ENCODE peak calls at places on chromosomes 7 and 10, in ten cellular contexts. F, B, G, N, M, Q, W, Z, O and K are unnamed samples.

GRCh38 chr10:111962951-111963350 is 220.6 kb downstream of the GPAM start:
- DNase-seq in M (no peak), W (no peak), G (no peak), Z (no peak), Q (no peak), B (no peak), N (no peak), O (no peak), F (no peak), K (no peak)

GRCh38 chr7:150986099-150986512 is 4.7 kb upstream of the NOS3 start:
- DNase-seq in Z (no peak), F (peak; percentile 58), N (no peak), M (peak; percentile 48), W (no peak), B (peak; percentile 64), G (no peak), O (no peak), Q (peak; percentile 92), K (peak; percentile 53)

GRCh38 chr10:31582365-31583052 is 263.5 kb downstream of the ZEB1 start:
- DNase-seq in B (peak; percentile 48), G (peak; percentile 19), N (no peak), M (peak; percentile 47), O (no peak), F (no peak), Z (peak; percentile 66), Q (no peak), W (no peak), K (no peak)

GRCh38 chr10:74437822-74438221 is 286.8 kb downstream of the ADK start:
- DNase-seq in N (no peak), Q (no peak), W (no peak), B (peak; percentile 31), F (no peak), Z (no peak), M (peak; percentile 77), G (peak; percentile 8), O (no peak), K (no peak)

GRCh38 chr7:75776295-75776971 is 4.4 kb upstream of the CCL26 start:
- DNase-seq in G (no peak), N (no peak), Q (no peak), Z (no peak), F (no peak), W (no peak), B (peak; percentile 59), O (peak; percentile 55), M (peak; percentile 89), K (no peak)

GRCh38 chr7:154698726-154699291 is 304.1 kb downstream of the PAXIP1 start:
- DNase-seq in Z (no peak), M (no peak), B (peak; percentile 14), Q (no peak), F (no peak), G (no peak), W (peak; percentile 31), O (no peak), N (no peak), K (no peak)

GRCh38 chr10:26879744-26880143 is 19.0 kb upstream of the ABI1 start:
- DNase-seq in Q (no peak), W (no peak), O (no peak), N (peak; percentile 60), B (peak; percentile 21), M (no peak), G (no peak), F (peak; percentile 61), Z (no peak), K (no peak)

GRCh38 chr7:139727151-139727705 is 50.6 kb downstream of the HIPK2 start:
- DNase-seq in O (no peak), M (peak; percentile 69), G (no peak), N (no peak), Z (no peak), B (no peak), F (no peak), W (no peak), Q (peak; percentile 59), K (no peak)

GRCh38 chr7:1509226-1509625 is 5.0 kb upstream of the INTS1 start:
- DNase-seq in G (no peak), Q (no peak), Z (no peak), F (no peak), W (no peak), N (no peak), O (no peak), M (no peak), B (no peak), K (no peak)

GRCh38 chr7:1508277-1508758 is 4.1 kb upstream of the INTS1 start:
- DNase-seq in F (no peak), M (no peak), Z (no peak), O (no peak), W (no peak), B (no peak), N (no peak), G (no peak), Q (no peak), K (no peak)

GRCh38 chr7:1511829-1512422 is 7.7 kb upstream of the INTS1 start:
- DNase-seq in G (no peak), W (no peak), Q (no peak), O (no peak), Z (no peak), B (no peak), M (no peak), F (no peak), N (no peak), K (no peak)

GRCh38 chr7:1512781-1513656 is 8.8 kb upstream of the INTS1 start:
- DNase-seq in O (no peak), F (peak; percentile 38), Z (peak; percentile 78), W (no peak), N (peak; percentile 90), B (peak; percentile 94), G (peak; percentile 77), Q (peak; percentile 90), M (peak; percentile 41), K (peak; percentile 41)

DNA sequence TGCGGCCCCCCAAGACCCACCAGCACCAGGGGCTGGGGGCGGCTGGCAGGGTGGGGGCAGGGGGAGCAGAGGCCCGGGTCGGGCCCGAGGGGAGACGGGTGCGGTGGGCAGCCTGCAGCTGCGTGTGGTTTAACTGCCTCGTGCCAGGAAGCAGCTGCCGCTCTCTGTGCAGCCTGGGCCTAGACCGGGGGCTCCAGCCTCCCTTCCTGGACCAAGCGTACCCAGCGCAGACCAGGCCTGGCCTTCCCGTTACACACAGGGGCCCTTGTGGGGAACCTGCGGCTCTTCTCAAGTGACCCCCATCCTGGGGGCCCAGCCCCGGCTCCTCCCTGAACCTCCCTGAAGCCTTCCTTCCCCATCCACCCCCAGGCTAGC is 6.6 kb upstream of the INTS1 start:
- DNase-seq in F (no peak), Q (no peak), B (no peak), Z (no peak), G (no peak), W (no peak), N (no peak), M (no peak), O (no peak), K (no peak)
- H3K4me1 ChIP-seq in F (peaks cover 32% of the 10 kb centered on the region), Q (peaks cover 9% of the 10 kb centered on the region), B (peaks cover 68% of the 10 kb centered on the region), Z (peaks cover 13% of the 10 kb centered on the region), G (peaks cover 58% of the 10 kb centered on the region), W (peaks cover 5% of the 10 kb centered on the region), N (no peaks in the 10 kb centered on the region), M (peaks cover 7% of the 10 kb centered on the region), O (peaks cover 19% of the 10 kb centered on the region), K (peaks cover 6% of the 10 kb centered on the region)

GRCh38 chr7:33128631-33128989 is 754 bp upstream of the BBS9 start:
- DNase-seq in F (no peak), M (no peak), O (no peak), Z (no peak), Q (no peak), N (no peak), W (no peak), G (no peak), B (no peak), K (no peak)

GRCh38 chr7:33130184-33130583 is 820 bp downstream of the BBS9 start:
- DNase-seq in M (peak; percentile 8), F (no peak), N (no peak), O (no peak), Q (no peak), W (no peak), G (no peak), Z (no peak), B (no peak), K (no peak)

GRCh38 chr7:33127085-33127484 is 2.3 kb upstream of the BBS9 start:
- DNase-seq in O (no peak), W (no peak), B (no peak), Z (no peak), G (no peak), N (no peak), F (no peak), M (no peak), Q (no peak), K (no peak)

GRCh38 chr7:33129806-33130153 is 416 bp downstream of the BBS9 start:
- DNase-seq in B (no peak), Q (no peak), N (no peak), F (no peak), W (no peak), O (no peak), M (no peak), G (no peak), Z (no peak), K (no peak)

GRCh38 chr7:33128990-33129805 is at the start of gene BBS9:
- DNase-seq in M (peak; percentile 90), Q (peak; percentile 97), G (peak; percentile 88), Z (peak; percentile 96), N (peak; percentile 91), F (peak; percentile 93), W (peak; percentile 91), O (peak; percentile 82), B (peak; percentile 95), K (peak; percentile 92)
- TF ChIP-seq POLR2A in M (no peak), Q (peak; percentile 47), G (peak; percentile 43), Z (peak; percentile 47), N (peak; percentile 27), F (no peak), W (peak; percentile 46), O (peak; percentile 66), B (peak; percentile 79), K (peak; percentile 13)

DNA sequence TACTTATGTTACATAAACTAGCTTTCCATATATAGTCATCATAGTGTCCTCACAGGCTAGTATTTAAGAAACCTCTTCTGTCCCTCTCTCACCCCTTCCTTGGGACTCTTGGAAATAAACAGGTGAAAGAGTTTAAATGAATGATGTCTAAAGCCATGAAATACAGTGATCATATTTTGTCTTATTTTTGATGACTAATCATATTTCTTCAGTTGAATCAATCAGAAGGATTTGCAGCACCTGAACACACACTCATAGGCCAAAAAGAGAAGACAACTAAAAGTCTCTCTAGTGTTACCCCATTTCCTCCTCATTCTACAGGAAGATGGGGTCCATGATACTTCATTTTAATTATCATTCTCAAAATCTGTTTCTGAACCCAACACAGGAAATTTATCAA is 8.6 kb upstream of the ATAD1 start:
- DNase-seq in M (no peak), N (no peak), O (no peak), Z (no peak), B (no peak), G (no peak), F (no peak), Q (no peak), W (no peak), K (no peak)
- H3K4me1 ChIP-seq in M (no peaks in the 10 kb centered on the region), N (no peaks in the 10 kb centered on the region), O (no peaks in the 10 kb centered on the region), Z (no peaks in the 10 kb centered on the region), B (no peaks in the 10 kb centered on the region), G (no peaks in the 10 kb centered on the region), F (no peaks in the 10 kb centered on the region), Q (no peaks in the 10 kb centered on the region), W (no peaks in the 10 kb centered on the region), K (no peaks in the 10 kb centered on the region)

GRCh38 chr7:93948873-93949272 is 27.3 kb downstream of the GNG11 start:
- DNase-seq in M (no peak), N (no peak), W (no peak), O (no peak), B (no peak), F (no peak), Z (no peak), G (no peak), Q (no peak), K (no peak)

GRCh38 chr7:93945083-93945482 is 23.5 kb downstream of the GNG11 start:
- DNase-seq in M (no peak), O (no peak), Q (no peak), B (no peak), W (no peak), F (no peak), G (no peak), Z (no peak), N (no peak), K (no peak)

GRCh38 chr7:93949468-93949867 is 27.9 kb downstream of the GNG11 start:
- DNase-seq in G (no peak), Q (peak; percentile 56), O (no peak), B (peak; percentile 45), Z (no peak), M (peak; percentile 90), F (no peak), W (no peak), N (no peak), K (no peak)

GRCh38 chr7:93945756-93946540 is 24.4 kb downstream of the GNG11 start:
- DNase-seq in W (no peak), G (no peak), F (no peak), O (no peak), N (no peak), M (no peak), B (no peak), Q (no peak), Z (no peak), K (no peak)

GRCh38 chr7:93948106-93948505 is 26.6 kb downstream of the GNG11 start:
- DNase-seq in M (peak; percentile 76), W (no peak), Z (no peak), O (no peak), B (no peak), G (no peak), F (no peak), Q (no peak), N (no peak), K (no peak)
- TF ChIP-seq POLR2A in M (no peak), W (no peak), Z (no peak), O (no peak), B (no peak), G (no peak), F (no peak), Q (no peak), N (no peak), K (no peak)